ENCODE peak calls at places on chromosome 12, in six cellular contexts. U, N, P, W, C and I are unnamed samples.

GRCh38 chr12:5588231-5588995 is 156.5 kb downstream of the NTF3 start:
- DNase-seq in U (no peak), C (no peak), W (no peak), P (no peak), N (no peak), I (no peak)

GRCh38 chr12:56487448-56488040 is 417 bp downstream of the GLS2 start:
- DNase-seq in W (no peak), N (peak; percentile 45), C (peak; percentile 52), P (peak; percentile 55), U (peak; percentile 80), I (peak; percentile 67)

GRCh38 chr12:57571926-57572762 is 18.8 kb upstream of the PIP4K2C start:
- DNase-seq in U (no peak), W (no peak), C (no peak), P (no peak), N (no peak), I (no peak)

GRCh38 chr12:112352921-112353320 is 29.3 kb downstream of the HECTD4 start:
- DNase-seq in N (no peak), C (no peak), P (no peak), W (no peak), U (no peak), I (no peak)

GRCh38 chr12:80099259-80099658 is at the start of gene OTOGL:
- DNase-seq in W (no peak), U (no peak), P (no peak), C (no peak), N (no peak), I (no peak)

GRCh38 chr12:114213055-114213561 is 192.8 kb downstream of the TBX5 start:
- DNase-seq in W (no peak), U (no peak), N (no peak), C (no peak), P (no peak), I (no peak)

GRCh38 chr12:8047842-8048241 is 15.3 kb downstream of the FOXJ2 start:
- DNase-seq in P (no peak), W (no peak), N (no peak), C (no peak), U (no peak), I (no peak)

GRCh38 chr12:25054783-25055144 is 105.9 kb upstream of the BCAT1 start:
- DNase-seq in U (no peak), C (no peak), N (no peak), W (no peak), P (no peak), I (no peak)

GRCh38 chr12:126384029-126384564 is 1318.9 kb downstream of the AACS start:
- DNase-seq in N (no peak), C (no peak), P (no peak), W (no peak), U (no peak), I (no peak)

GRCh38 chr12:116420476-116420875 is 138.7 kb upstream of the MAP1LC3B2 start:
- DNase-seq in N (no peak), W (no peak), U (no peak), C (no peak), P (no peak), I (no peak)

GRCh38 chr12:52005903-52006703 is 643 bp upstream of the TAMALIN start:
- DNase-seq in W (peak; percentile 32), C (peak; percentile 75), P (no peak), U (peak; percentile 87), N (peak; percentile 63), I (peak; percentile 57)

GRCh38 chr12:98644433-98644711 is 216 bp downstream of the IKBIP start:
- DNase-seq in U (no peak), W (no peak), P (peak; percentile 42), C (peak; percentile 29), N (peak; percentile 26), I (no peak)

GRCh38 chr12:39685854-39686608 is 66.4 kb upstream of the ABCD2 start:
- DNase-seq in C (no peak), N (no peak), W (no peak), U (no peak), P (no peak), I (no peak)

GRCh38 chr12:124497658-124498057 is 69.8 kb downstream of the NCOR2 start:
- DNase-seq in P (no peak), W (no peak), C (no peak), N (peak; percentile 89), U (peak; percentile 89), I (peak; percentile 77)

GRCh38 chr12:120265203-120265482 is 387 bp downstream of the PXN start:
- DNase-seq in U (peak; percentile 77), P (no peak), W (no peak), N (no peak), C (no peak), I (no peak)

GRCh38 chr12:59403259-59403932 is 192.4 kb upstream of the SLC16A7 start:
- DNase-seq in U (no peak), P (peak; percentile 33), C (peak; percentile 21), W (no peak), N (peak; percentile 40), I (no peak)

GRCh38 chr12:63967781-63968180 is 123.3 kb downstream of the SRGAP1 start:
- DNase-seq in P (no peak), C (no peak), W (no peak), U (no peak), N (no peak), I (no peak)

GRCh38 chr12:123571343-123571813 is 13.0 kb upstream of the TMED2 start:
- DNase-seq in U (peak; percentile 86), C (peak; percentile 16), P (peak; percentile 61), N (peak; percentile 70), W (no peak), I (peak; percentile 33)

GRCh38 chr12:49959570-49960473 is 1.9 kb upstream of the AQP5 start:
- DNase-seq in N (no peak), P (no peak), W (no peak), C (no peak), U (no peak), I (no peak)

GRCh38 chr12:132465269-132466190 is 24.4 kb upstream of the FBRSL1 start:
- DNase-seq in C (no peak), U (no peak), N (no peak), P (no peak), W (no peak), I (peak; percentile 20)

GRCh38 chr12:114011711-114012110 is 45.6 kb upstream of the RBM19 start:
- DNase-seq in C (no peak), W (no peak), U (no peak), N (no peak), P (no peak), I (no peak)

GRCh38 chr12:103986823-103987222 is 21.2 kb downstream of the TDG start:
- DNase-seq in C (no peak), U (no peak), W (no peak), P (no peak), N (no peak), I (no peak)

GRCh38 chr12:121814429-121815119 is 10.8 kb downstream of the SETD1B start:
- DNase-seq in W (no peak), N (no peak), C (no peak), P (peak; percentile 20), U (peak; percentile 65), I (no peak)

GRCh38 chr12:121812921-121813896 is 9.4 kb downstream of the SETD1B start:
- DNase-seq in C (no peak), U (peak; percentile 67), W (no peak), P (peak; percentile 23), N (no peak), I (no peak)

GRCh38 chr12:121816925-121817647 is 13.3 kb downstream of the SETD1B start:
- DNase-seq in N (no peak), P (no peak), U (no peak), C (no peak), W (no peak), I (peak; percentile 62)

GRCh38 chr12:121813951-121814350 is 10.1 kb downstream of the SETD1B start:
- DNase-seq in W (no peak), P (no peak), N (no peak), U (no peak), C (no peak), I (no peak)

DNA sequence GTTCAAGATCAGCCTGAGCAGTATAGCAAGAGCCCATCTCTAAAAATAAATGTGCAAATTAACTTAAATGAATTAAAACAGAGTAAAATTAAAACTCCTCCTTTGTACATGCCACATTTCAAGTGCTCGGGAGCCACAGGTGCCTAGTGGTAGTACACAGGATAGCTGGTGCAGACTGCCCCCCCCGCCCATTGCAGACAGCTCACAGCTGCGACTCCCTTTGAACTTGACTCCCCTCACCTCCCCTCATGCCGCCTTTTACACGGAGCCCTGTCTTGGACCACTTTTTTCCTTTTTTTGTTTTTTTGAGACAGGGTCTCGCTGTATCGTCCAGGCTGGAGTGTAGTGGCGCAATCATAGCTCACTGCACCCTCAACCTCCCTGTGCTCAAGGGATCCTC is 11.4 kb downstream of the SETD1B start:
- DNase-seq in U (no peak), P (no peak), W (no peak), N (no peak), C (no peak), I (no peak)
- TF ChIP-seq POLR2A in U (no peak), P (no peak), W (no peak), N (no peak), C (no peak), I (no peak)

DNA sequence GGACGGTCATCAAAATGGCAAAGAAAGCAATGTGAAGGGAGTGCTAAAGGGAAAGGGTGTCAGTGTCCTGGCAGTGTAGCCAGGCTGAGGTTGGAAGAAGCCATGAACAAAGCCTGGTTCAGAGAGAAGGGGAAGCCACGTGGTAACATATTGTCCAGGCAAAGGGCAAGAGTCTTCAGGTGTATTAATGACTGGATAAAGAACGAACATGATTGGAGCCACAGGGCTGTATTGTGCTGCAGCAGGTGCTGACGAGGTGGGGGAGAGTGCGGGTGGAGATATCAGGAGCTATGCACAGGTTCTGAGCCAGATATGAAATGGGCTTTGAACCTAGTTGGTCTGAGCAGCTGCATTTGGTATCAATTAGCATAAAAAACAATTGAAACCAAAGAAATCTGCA is 18.6 kb upstream of the EMP1 start:
- DNase-seq in N (no peak), P (no peak), C (no peak), U (no peak), W (no peak), I (no peak)
- TF ChIP-seq POLR2A in N (no peak), P (no peak), C (no peak), U (no peak), W (no peak), I (no peak)

GRCh38 chr12:45215419-45216296 is at the start of gene ANO6:
- DNase-seq in C (peak; percentile 92), W (peak; percentile 76), U (peak; percentile 96), N (peak; percentile 94), P (peak; percentile 85), I (peak; percentile 91)
- TF ChIP-seq POLR2A in C (peak; percentile 78), W (peak; percentile 92), U (peak; percentile 81), N (peak; percentile 95), P (peak; percentile 63), I (no peak)

DNA sequence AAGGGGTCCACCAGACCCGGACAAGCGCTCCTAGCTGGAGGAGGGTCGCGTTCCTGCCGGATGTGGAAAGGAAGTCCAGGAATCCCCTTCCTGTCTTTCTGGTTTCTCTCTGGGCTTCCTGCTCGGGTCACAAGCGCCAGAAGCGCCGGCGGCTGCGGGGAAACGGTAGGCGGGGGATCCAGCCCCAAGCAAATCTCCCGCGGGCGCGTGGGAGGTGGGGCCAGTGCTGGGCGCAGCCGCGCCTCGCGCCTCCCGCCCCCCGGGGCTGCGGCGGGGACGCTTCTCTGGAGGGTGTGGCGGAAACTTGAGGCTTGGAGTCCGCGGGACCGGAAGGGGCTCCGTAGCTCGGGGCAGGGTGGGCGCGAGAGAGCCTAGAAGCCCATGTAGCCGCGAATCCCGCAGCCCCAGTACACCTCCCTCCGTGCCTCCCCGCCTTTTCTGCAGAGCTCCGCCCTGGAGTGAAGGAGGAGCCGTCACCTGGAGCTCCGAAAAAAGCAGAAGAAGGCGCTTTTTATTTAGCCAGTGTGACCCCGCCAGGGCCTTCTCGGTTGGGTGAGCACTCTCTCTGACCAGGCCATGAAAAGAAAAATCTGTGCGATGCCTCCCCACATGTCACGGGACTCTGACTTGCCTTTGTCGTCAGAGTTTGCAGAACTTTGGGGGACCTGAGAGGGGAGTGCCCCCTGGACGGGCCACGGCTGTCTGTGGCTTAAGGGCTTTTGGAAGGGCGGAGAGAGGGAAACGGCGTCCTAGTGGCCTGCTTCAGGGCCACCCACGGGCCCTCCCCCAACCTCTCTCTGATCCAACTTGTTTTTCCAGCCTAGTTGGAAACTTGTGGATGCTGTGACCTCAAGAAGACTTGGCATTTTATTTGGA is 21.4 kb upstream of the CLEC2D start:
- DNase-seq in U (peak; percentile 88), P (peak; percentile 77), N (peak; percentile 72), W (peak; percentile 89), C (peak; percentile 88), I (peak; percentile 87)
- TF ChIP-seq POLR2A in U (peak; percentile 45), P (peak; percentile 16), N (peak; percentile 59), W (peak; percentile 79), C (peak; percentile 83), I (no peak)